ENCODE peak calls at places on chromosome 3, in nine cellular contexts. One of them, this sample, is unnamed.

GRCh38 chr3:23324745-23325144 is 121.6 kb downstream of the UBE2E2 start:
- DNase-seq in amygdala: no peak
- DNase-seq in KBM-7: peak
- DNase-seq in activated CD8-positive, alpha-beta memory T cell treated with anti-CD3 and anti-CD28 coated beads, Interleukin-2, amount 50 U/mL, for 48 hours: no peak
- DNase-seq in choroid plexus epithelial cell: peak
- DNase-seq in neural progenitor cell: no peak
- DNase-seq in stimulated activated CD8-positive, alpha-beta memory T cell treated with anti-CD3 and anti-CD28 coated beads, Interleukin-15, amount 100 ng/mL, for 24 hours: no peak
- DNase-seq in left ventricle myocardium inferior: no peak
- DNase-seq in DMS 273 treated with DMSO at 0.1 percent for 48 hours: no peak
- DNase-seq in this sample: no peak

GRCh38 chr3:42037318-42037945 is 53.7 kb upstream of the TRAK1 start:
- DNase-seq in amygdala: no peak
- DNase-seq in KBM-7: no peak
- DNase-seq in activated CD8-positive, alpha-beta memory T cell treated with anti-CD3 and anti-CD28 coated beads, Interleukin-2, amount 50 U/mL, for 48 hours: peak
- DNase-seq in choroid plexus epithelial cell: no peak
- DNase-seq in neural progenitor cell: no peak
- DNase-seq in stimulated activated CD8-positive, alpha-beta memory T cell treated with anti-CD3 and anti-CD28 coated beads, Interleukin-15, amount 100 ng/mL, for 24 hours: no peak
- DNase-seq in left ventricle myocardium inferior: no peak
- DNase-seq in DMS 273 treated with DMSO at 0.1 percent for 48 hours: no peak
- DNase-seq in this sample: no peak

GRCh38 chr3:69866988-69867720 is 127.9 kb downstream of the MITF start:
- DNase-seq in amygdala: no peak
- DNase-seq in KBM-7: no peak
- DNase-seq in activated CD8-positive, alpha-beta memory T cell treated with anti-CD3 and anti-CD28 coated beads, Interleukin-2, amount 50 U/mL, for 48 hours: no peak
- DNase-seq in choroid plexus epithelial cell: peak
- DNase-seq in neural progenitor cell: no peak
- DNase-seq in stimulated activated CD8-positive, alpha-beta memory T cell treated with anti-CD3 and anti-CD28 coated beads, Interleukin-15, amount 100 ng/mL, for 24 hours: no peak
- DNase-seq in left ventricle myocardium inferior: no peak
- DNase-seq in DMS 273 treated with DMSO at 0.1 percent for 48 hours: no peak
- DNase-seq in this sample: no peak

GRCh38 chr3:29759443-29760033 is 478.7 kb downstream of the RBMS3 start:
- DNase-seq in amygdala: no peak
- DNase-seq in KBM-7: no peak
- DNase-seq in activated CD8-positive, alpha-beta memory T cell treated with anti-CD3 and anti-CD28 coated beads, Interleukin-2, amount 50 U/mL, for 48 hours: no peak
- DNase-seq in choroid plexus epithelial cell: peak
- DNase-seq in neural progenitor cell: peak
- DNase-seq in stimulated activated CD8-positive, alpha-beta memory T cell treated with anti-CD3 and anti-CD28 coated beads, Interleukin-15, amount 100 ng/mL, for 24 hours: no peak
- DNase-seq in left ventricle myocardium inferior: no peak
- DNase-seq in DMS 273 treated with DMSO at 0.1 percent for 48 hours: peak
- DNase-seq in this sample: no peak

GRCh38 chr3:60839242-60839641 is 412.0 kb downstream of the FHIT start:
- DNase-seq in amygdala: no peak
- DNase-seq in KBM-7: no peak
- DNase-seq in activated CD8-positive, alpha-beta memory T cell treated with anti-CD3 and anti-CD28 coated beads, Interleukin-2, amount 50 U/mL, for 48 hours: no peak
- DNase-seq in choroid plexus epithelial cell: peak
- DNase-seq in neural progenitor cell: peak
- DNase-seq in stimulated activated CD8-positive, alpha-beta memory T cell treated with anti-CD3 and anti-CD28 coated beads, Interleukin-15, amount 100 ng/mL, for 24 hours: no peak
- DNase-seq in left ventricle myocardium inferior: no peak
- DNase-seq in DMS 273 treated with DMSO at 0.1 percent for 48 hours: no peak
- DNase-seq in this sample: peak

GRCh38 chr3:87624860-87625259 is 348.5 kb upstream of the POU1F1 start:
- DNase-seq in amygdala: no peak
- DNase-seq in KBM-7: no peak
- DNase-seq in activated CD8-positive, alpha-beta memory T cell treated with anti-CD3 and anti-CD28 coated beads, Interleukin-2, amount 50 U/mL, for 48 hours: no peak
- DNase-seq in choroid plexus epithelial cell: no peak
- DNase-seq in neural progenitor cell: no peak
- DNase-seq in stimulated activated CD8-positive, alpha-beta memory T cell treated with anti-CD3 and anti-CD28 coated beads, Interleukin-15, amount 100 ng/mL, for 24 hours: no peak
- DNase-seq in left ventricle myocardium inferior: no peak
- DNase-seq in DMS 273 treated with DMSO at 0.1 percent for 48 hours: no peak
- DNase-seq in this sample: no peak

GRCh38 chr3:120429921-120430361 is 20.9 kb downstream of the FSTL1 start:
- DNase-seq in amygdala: no peak
- DNase-seq in KBM-7: no peak
- DNase-seq in activated CD8-positive, alpha-beta memory T cell treated with anti-CD3 and anti-CD28 coated beads, Interleukin-2, amount 50 U/mL, for 48 hours: no peak
- DNase-seq in choroid plexus epithelial cell: peak
- DNase-seq in neural progenitor cell: no peak
- DNase-seq in stimulated activated CD8-positive, alpha-beta memory T cell treated with anti-CD3 and anti-CD28 coated beads, Interleukin-15, amount 100 ng/mL, for 24 hours: no peak
- DNase-seq in left ventricle myocardium inferior: no peak
- DNase-seq in DMS 273 treated with DMSO at 0.1 percent for 48 hours: no peak
- DNase-seq in this sample: no peak

GRCh38 chr3:30161370-30161769 is 445.0 kb upstream of the TGFBR2 start:
- DNase-seq in amygdala: no peak
- DNase-seq in KBM-7: no peak
- DNase-seq in activated CD8-positive, alpha-beta memory T cell treated with anti-CD3 and anti-CD28 coated beads, Interleukin-2, amount 50 U/mL, for 48 hours: no peak
- DNase-seq in choroid plexus epithelial cell: peak
- DNase-seq in neural progenitor cell: no peak
- DNase-seq in stimulated activated CD8-positive, alpha-beta memory T cell treated with anti-CD3 and anti-CD28 coated beads, Interleukin-15, amount 100 ng/mL, for 24 hours: no peak
- DNase-seq in left ventricle myocardium inferior: no peak
- DNase-seq in DMS 273 treated with DMSO at 0.1 percent for 48 hours: no peak
- DNase-seq in this sample: no peak

GRCh38 chr3:47261301-47261700 is 21.3 kb downstream of the KIF9 start:
- DNase-seq in amygdala: no peak
- DNase-seq in KBM-7: no peak
- DNase-seq in activated CD8-positive, alpha-beta memory T cell treated with anti-CD3 and anti-CD28 coated beads, Interleukin-2, amount 50 U/mL, for 48 hours: no peak
- DNase-seq in choroid plexus epithelial cell: no peak
- DNase-seq in neural progenitor cell: no peak
- DNase-seq in stimulated activated CD8-positive, alpha-beta memory T cell treated with anti-CD3 and anti-CD28 coated beads, Interleukin-15, amount 100 ng/mL, for 24 hours: no peak
- DNase-seq in left ventricle myocardium inferior: no peak
- DNase-seq in DMS 273 treated with DMSO at 0.1 percent for 48 hours: no peak
- DNase-seq in this sample: no peak

GRCh38 chr3:15151166-15151565 is 52.2 kb upstream of the RBSN start:
- DNase-seq in amygdala: no peak
- DNase-seq in KBM-7: no peak
- DNase-seq in activated CD8-positive, alpha-beta memory T cell treated with anti-CD3 and anti-CD28 coated beads, Interleukin-2, amount 50 U/mL, for 48 hours: no peak
- DNase-seq in choroid plexus epithelial cell: no peak
- DNase-seq in neural progenitor cell: no peak
- DNase-seq in stimulated activated CD8-positive, alpha-beta memory T cell treated with anti-CD3 and anti-CD28 coated beads, Interleukin-15, amount 100 ng/mL, for 24 hours: no peak
- DNase-seq in left ventricle myocardium inferior: no peak
- DNase-seq in DMS 273 treated with DMSO at 0.1 percent for 48 hours: no peak
- DNase-seq in this sample: no peak

GRCh38 chr3:103306081-103306480 is 871.3 kb downstream of the ZPLD1 start:
- DNase-seq in amygdala: no peak
- DNase-seq in KBM-7: no peak
- DNase-seq in activated CD8-positive, alpha-beta memory T cell treated with anti-CD3 and anti-CD28 coated beads, Interleukin-2, amount 50 U/mL, for 48 hours: no peak
- DNase-seq in choroid plexus epithelial cell: no peak
- DNase-seq in neural progenitor cell: no peak
- DNase-seq in stimulated activated CD8-positive, alpha-beta memory T cell treated with anti-CD3 and anti-CD28 coated beads, Interleukin-15, amount 100 ng/mL, for 24 hours: no peak
- DNase-seq in left ventricle myocardium inferior: no peak
- DNase-seq in DMS 273 treated with DMSO at 0.1 percent for 48 hours: no peak
- DNase-seq in this sample: no peak

GRCh38 chr3:14077310-14077709 is 47.4 kb downstream of the CHCHD4 start:
- DNase-seq in amygdala: no peak
- DNase-seq in KBM-7: no peak
- DNase-seq in activated CD8-positive, alpha-beta memory T cell treated with anti-CD3 and anti-CD28 coated beads, Interleukin-2, amount 50 U/mL, for 48 hours: no peak
- DNase-seq in choroid plexus epithelial cell: no peak
- DNase-seq in neural progenitor cell: no peak
- DNase-seq in stimulated activated CD8-positive, alpha-beta memory T cell treated with anti-CD3 and anti-CD28 coated beads, Interleukin-15, amount 100 ng/mL, for 24 hours: no peak
- DNase-seq in left ventricle myocardium inferior: no peak
- DNase-seq in DMS 273 treated with DMSO at 0.1 percent for 48 hours: no peak
- DNase-seq in this sample: no peak

GRCh38 chr3:71117572-71118247 is 465.8 kb downstream of the FOXP1 start:
- DNase-seq in amygdala: no peak
- DNase-seq in KBM-7: peak
- DNase-seq in activated CD8-positive, alpha-beta memory T cell treated with anti-CD3 and anti-CD28 coated beads, Interleukin-2, amount 50 U/mL, for 48 hours: no peak
- DNase-seq in choroid plexus epithelial cell: no peak
- DNase-seq in neural progenitor cell: no peak
- DNase-seq in stimulated activated CD8-positive, alpha-beta memory T cell treated with anti-CD3 and anti-CD28 coated beads, Interleukin-15, amount 100 ng/mL, for 24 hours: no peak
- DNase-seq in left ventricle myocardium inferior: no peak
- DNase-seq in DMS 273 treated with DMSO at 0.1 percent for 48 hours: no peak
- DNase-seq in this sample: no peak